ENCODE peak calls at places on chromosomes 4 and X, in six cellular contexts. O, G, P, W, I and C are unnamed samples.

GRCh38 chrX:75746891-75747639 is 38.0 kb downstream of the MAGEE2 start:
- DNase-seq in P (no peak), I (peak), W (peak), G (peak), O (peak), C (no peak)

GRCh38 chrX:16727637-16728036 is 8.2 kb downstream of the SYAP1 start:
- DNase-seq in P (no peak), I (no peak), G (no peak), W (no peak), O (peak), C (no peak)

GRCh38 chrX:22952011-22952410 is 47.7 kb upstream of the DDX53 start:
- DNase-seq in O (peak), W (peak), P (no peak), I (peak), G (peak), C (no peak)

GRCh38 chr4:120692964-120693363 is 229.6 kb downstream of the PRDM5 start:
- DNase-seq in W (peak), O (peak), P (no peak), I (no peak), G (peak), C (peak)

GRCh38 chrX:70255452-70255851 is 4.6 kb downstream of the P2RY4 start:
- DNase-seq in O (no peak), G (no peak), W (no peak), I (no peak), P (no peak), C (no peak)

GRCh38 chr4:8101213-8101781 is 57.3 kb downstream of the ABLIM2 start:
- DNase-seq in P (no peak), W (no peak), I (no peak), G (no peak), O (no peak), C (peak)

GRCh38 chrX:153412746-153413720 is 1.8 kb downstream of the ZFP92 start:
- DNase-seq in O (no peak), P (no peak), W (no peak), I (no peak), G (no peak), C (no peak)

GRCh38 chrX:139766545-139766983 is 58.6 kb upstream of the MCF2 start:
- DNase-seq in I (no peak), P (no peak), G (no peak), W (no peak), O (no peak), C (no peak)

GRCh38 chr4:76546282-76547166 is 111.5 kb downstream of the SHROOM3 start:
- DNase-seq in O (peak), P (no peak), W (peak), I (no peak), G (peak), C (peak)

DNA sequence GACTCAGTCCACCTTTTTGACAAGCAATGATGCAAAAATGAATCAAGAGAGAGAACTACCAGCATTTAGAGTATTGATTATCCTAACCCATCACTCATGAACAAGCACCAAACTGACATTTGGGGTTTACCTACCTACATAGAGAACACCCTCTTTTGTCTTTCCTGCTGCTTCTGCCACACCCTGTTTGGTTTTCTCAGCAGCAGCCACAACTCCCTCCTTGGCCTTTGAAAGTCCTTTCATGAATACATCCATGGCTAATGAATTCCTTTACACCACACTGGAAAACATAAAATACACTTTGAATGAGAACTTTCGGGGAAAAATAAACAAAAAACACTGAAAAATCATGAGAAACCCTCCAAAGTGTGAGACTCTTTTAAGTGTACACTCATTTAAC is 1.5 kb downstream of the SNCA start:
- DNase-seq in W (no peak), I (no peak), O (no peak), G (no peak), P (no peak), C (no peak)
- H3K4me3 ChIP-seq in W (no peak), I (no peak), O (no peak), G (no peak), P (peak), C (no peak)

GRCh38 chrX:107470971-107471370 is 21.5 kb downstream of the FRMPD3 start:
- DNase-seq in I (peak), W (no peak), G (no peak), O (no peak), P (no peak), C (no peak)
- TF ChIP-seq CTCF in I (no peak), W (no peak), G (peak), O (no peak), P (no peak), C (peak)

DNA sequence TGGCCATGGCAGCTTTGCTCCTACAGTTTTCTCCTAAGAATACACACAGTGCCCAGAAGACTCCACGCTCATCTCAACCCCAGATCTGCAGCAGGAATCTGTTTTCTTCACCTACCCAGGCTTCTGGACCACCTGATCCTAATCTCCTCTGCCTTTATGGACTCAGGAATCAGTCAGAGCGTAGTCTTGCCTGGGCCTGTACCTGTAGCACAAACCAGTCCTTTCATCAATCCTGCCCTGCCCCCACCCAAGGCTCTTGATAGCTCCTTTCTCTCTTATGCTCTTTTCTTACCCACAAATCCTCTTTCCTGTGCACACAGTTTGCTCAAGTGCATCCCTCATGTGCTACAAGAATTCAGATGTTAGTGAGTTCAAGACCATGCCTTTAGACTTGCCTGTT is 89.7 kb downstream of the ZNF718 start:
- DNase-seq in O (no peak), P (no peak), G (no peak), I (no peak), W (no peak), C (no peak)
- H3K4me3 ChIP-seq in O (no peak), P (no peak), G (no peak), I (no peak), W (no peak), C (no peak)

GRCh38 chrX:150683536-150684146 is 9.6 kb upstream of the MTMR1 start:
- DNase-seq in W (peak), I (peak), O (peak), P (no peak), G (no peak), C (no peak)
- TF ChIP-seq CTCF in W (peak), I (peak), O (peak), P (no peak), G (peak), C (peak)

DNA sequence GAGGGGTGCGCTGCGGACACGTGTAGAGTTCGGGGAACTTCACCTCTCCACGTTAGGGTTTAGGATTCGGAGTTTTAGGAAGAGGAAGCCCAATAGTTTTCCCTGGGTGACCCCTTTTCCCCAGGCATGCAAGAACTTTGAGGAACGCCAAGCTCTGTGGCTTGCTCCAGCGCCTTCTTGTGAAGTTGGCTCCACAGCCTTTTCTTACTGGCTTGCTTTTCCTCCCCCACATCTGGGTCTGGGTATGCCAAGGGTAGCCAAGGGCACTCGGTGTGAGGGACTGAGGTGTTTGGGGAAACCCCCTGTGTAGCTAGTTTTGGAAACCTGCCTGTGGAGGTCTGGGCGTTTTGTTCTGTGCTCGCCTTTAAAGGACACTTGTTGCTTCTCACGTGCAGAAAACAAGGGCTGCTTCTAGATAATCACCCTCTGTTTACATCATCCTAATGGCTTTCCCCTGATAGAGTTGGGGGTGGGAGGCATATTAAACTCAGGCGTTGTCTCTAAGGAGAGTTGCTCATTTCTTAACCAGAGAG is 746 bp downstream of the EDNRA start:
- DNase-seq in P (no peak), G (no peak), W (peak), I (peak), O (no peak), C (no peak)
- H3K4me3 ChIP-seq in P (peak), G (peak), W (peak), I (peak), O (peak), C (peak)

DNA sequence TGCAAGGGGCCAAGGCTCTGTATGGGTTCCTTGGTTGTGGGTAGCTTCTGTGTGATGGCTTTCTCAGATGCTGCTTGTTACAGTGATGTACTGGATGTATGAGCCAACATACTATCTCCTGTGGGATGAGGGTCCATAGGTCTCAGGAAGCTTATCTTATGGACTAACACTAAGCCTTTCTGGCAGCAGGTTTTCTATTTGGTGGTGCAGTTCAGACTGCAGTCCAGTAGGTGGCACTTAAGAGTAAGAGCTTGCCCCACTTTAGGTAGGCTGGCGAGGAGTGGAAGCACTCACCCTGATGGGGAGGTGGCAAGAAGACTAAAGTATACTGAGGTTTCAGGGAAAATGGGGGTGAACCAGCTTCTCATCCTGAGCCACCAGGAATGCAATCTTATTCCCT is 306.7 kb upstream of the MAOA start:
- DNase-seq in G (peak), P (no peak), O (peak), W (peak), I (peak), C (no peak)
- TF ChIP-seq CTCF in G (peak), P (no peak), O (peak), W (peak), I (peak), C (peak)

GRCh38 chrX:41906515-41907165 is 16.7 kb downstream of the CASK start:
- DNase-seq in I (no peak), O (peak), G (no peak), W (peak), P (no peak), C (peak)
- H3K4me3 ChIP-seq in I (no peak), O (no peak), G (no peak), W (no peak), P (no peak), C (no peak)

GRCh38 chrX:40546870-40547269 is 33.9 kb upstream of the ATP6AP2 start:
- DNase-seq in I (no peak), O (no peak), W (no peak), P (no peak), G (no peak), C (no peak)

GRCh38 chrX:40550069-40550468 is 30.7 kb upstream of the ATP6AP2 start:
- DNase-seq in W (no peak), O (no peak), G (no peak), P (no peak), I (no peak), C (no peak)

GRCh38 chrX:40558590-40558989 is 22.2 kb upstream of the ATP6AP2 start:
- DNase-seq in W (no peak), I (no peak), P (no peak), G (no peak), O (no peak), C (no peak)

DNA sequence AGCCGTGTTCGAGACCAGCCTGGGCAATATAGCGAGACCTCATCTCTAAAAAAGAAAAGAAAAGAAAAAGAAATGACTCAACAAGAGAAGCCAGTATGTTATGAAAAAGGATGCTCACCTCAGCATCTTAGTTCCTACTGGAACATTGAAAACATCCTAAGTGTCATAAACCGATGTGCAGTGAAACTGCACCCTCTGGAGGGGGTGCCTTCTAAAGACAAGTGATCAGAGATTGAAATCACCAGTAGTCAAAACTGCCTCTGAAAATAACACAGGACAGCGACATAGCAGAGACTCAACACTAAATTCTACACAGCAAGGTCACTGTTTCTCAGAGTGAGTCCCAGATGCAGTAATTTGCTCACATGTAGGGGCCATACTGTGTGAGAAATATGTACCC is 28.0 kb upstream of the ATP6AP2 start:
- DNase-seq in O (peak), G (no peak), P (no peak), W (peak), I (no peak), C (no peak)
- TF ChIP-seq CTCF in O (peak), G (peak), P (no peak), W (peak), I (no peak), C (peak)

GRCh38 chrX:143304518-143304917 is 212.8 kb downstream of the SPANXN3 start:
- DNase-seq in I (no peak), P (no peak), O (no peak), G (no peak), W (no peak), C (no peak)

GRCh38 chrX:143306991-143307965 is 210.0 kb downstream of the SPANXN3 start:
- DNase-seq in W (no peak), P (no peak), O (no peak), G (no peak), I (no peak), C (no peak)
- H3K4me3 ChIP-seq in W (no peak), P (no peak), O (no peak), G (no peak), I (no peak), C (no peak)

GRCh38 chr4:14415146-14415545 is 587.1 kb upstream of the CPEB2 start:
- DNase-seq in G (peak), W (peak), I (peak), O (peak), P (no peak), C (no peak)
- TF ChIP-seq CTCF in G (no peak), W (no peak), I (no peak), O (no peak), P (no peak), C (no peak)